ENCODE peak calls at places on chromosomes 13 and 19, in six cellular contexts. H is heart right ventricle; P is mucosa of descending colon; L is CD4-positive, alpha-beta T cell; E is heart left ventricle; A is effector memory CD4-positive, alpha-beta T cell. C is an unnamed sample.
A peak's percentile ranks its signal among the peaks of the same experiment; 100 is the strongest.

GRCh38 chr19:35779033-35779432 is 3.7 kb downstream of the ARHGAP33 start:
- DNase-seq in E (no peak), H (no peak), L (no peak), P (no peak), A (no peak), C (no peak)

GRCh38 chr19:10404888-10405808 is 1.8 kb upstream of the CDC37 start:
- DNase-seq in H (no peak), L (no peak), E (no peak), A (no peak), P (no peak), C (peak; percentile 37)

GRCh38 chr13:21826214-21827015 is 155.5 kb downstream of the FGF9 start:
- DNase-seq in P (no peak), H (no peak), E (no peak), A (no peak), L (no peak), C (no peak)

GRCh38 chr13:40812724-40813445 is 23.5 kb downstream of the SLC25A15 start:
- DNase-seq in E (no peak), A (no peak), P (no peak), H (no peak), L (no peak), C (no peak)

GRCh38 chr13:21668665-21669599 is 1.9 kb upstream of the FGF9 start:
- DNase-seq in E (peak; percentile 24), L (no peak), A (no peak), H (no peak), P (peak; percentile 70), C (no peak)

GRCh38 chr13:92196566-92197256 is 798.3 kb downstream of the GPC5 start:
- DNase-seq in H (no peak), A (no peak), L (no peak), P (no peak), E (no peak), C (no peak)

GRCh38 chr13:50123862-50124535 is 108.8 kb downstream of the KCNRG start:
- DNase-seq in E (peak; percentile 84), A (peak; percentile 74), L (peak; percentile 61), P (peak; percentile 84), H (peak; percentile 97), C (peak; percentile 73)

GRCh38 chr13:94058821-94059360 is 420.6 kb downstream of the DCT start:
- DNase-seq in A (no peak), P (no peak), H (no peak), L (no peak), E (no peak), C (no peak)

GRCh38 chr13:78401833-78402232 is 201.5 kb downstream of the POU4F1 start:
- DNase-seq in L (no peak), E (no peak), A (no peak), P (no peak), H (no peak), C (no peak)

GRCh38 chr13:83295684-83296083 is 586.6 kb downstream of the SLITRK1 start:
- DNase-seq in H (no peak), L (no peak), P (no peak), E (no peak), A (no peak), C (no peak)

GRCh38 chr19:5290336-5291262 is 50.0 kb downstream of the PTPRS start:
- DNase-seq in H (no peak), A (no peak), P (no peak), E (no peak), L (no peak), C (no peak)

GRCh38 chr19:2242811-2243210 is 6.2 kb downstream of the SF3A2 start:
- DNase-seq in A (no peak), P (no peak), L (no peak), H (no peak), E (no peak), C (no peak)

GRCh38 chr19:9354651-9355050 is 8.2 kb upstream of the ZNF177 start:
- DNase-seq in H (no peak), E (no peak), L (no peak), A (no peak), P (no peak), C (no peak)
- H3K9me3 ChIP-seq in H (peaks cover 100% of the 10 kb centered on the region), E (peaks cover 2% of the 10 kb centered on the region), L (peaks cover 87% of the 10 kb centered on the region), A (peaks cover 16% of the 10 kb centered on the region), P (peaks cover 100% of the 10 kb centered on the region), C (peaks cover 9% of the 10 kb centered on the region)

DNA sequence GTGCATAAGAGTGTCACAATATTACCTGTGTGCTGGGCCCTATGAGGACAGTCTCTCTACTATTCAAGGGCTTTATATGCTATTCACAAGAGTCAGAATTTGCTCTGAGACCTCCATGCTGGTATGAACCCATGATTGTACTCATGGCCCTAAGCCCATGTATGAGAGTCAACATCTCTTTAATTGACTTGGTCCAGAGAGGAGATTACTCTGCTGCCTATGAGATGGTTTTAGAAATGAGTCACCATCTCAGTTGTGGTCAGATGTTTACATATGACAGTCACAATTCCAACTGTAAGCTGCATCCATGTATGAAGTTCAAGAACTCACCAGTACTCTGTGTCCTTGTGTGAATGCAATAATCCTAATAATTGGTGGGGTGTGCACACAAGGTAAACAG is 19.9 kb upstream of the ZNF208 start:
- DNase-seq in A (no peak), H (no peak), L (no peak), P (no peak), E (no peak), C (no peak)
- H3K9me3 ChIP-seq in A (no peaks in the 10 kb centered on the region), H (peaks cover 26% of the 10 kb centered on the region), L (no peaks in the 10 kb centered on the region), P (peaks cover 50% of the 10 kb centered on the region), E (no peaks in the 10 kb centered on the region), C (no peaks in the 10 kb centered on the region)

GRCh38 chr19:58278156-58279041 is at the start of gene ZNF8:
- DNase-seq in A (peak; percentile 95), H (peak; percentile 98), L (peak; percentile 91), P (peak; percentile 98), E (peak; percentile 98), C (peak; percentile 90)

GRCh38 chr19:58275564-58275963 is 3.2 kb upstream of the ZNF8 start:
- DNase-seq in A (no peak), H (no peak), L (no peak), P (no peak), E (no peak), C (no peak)

GRCh38 chr19:58277748-58278147 is 1.0 kb upstream of the ZNF8 start:
- DNase-seq in E (no peak), A (no peak), L (no peak), H (no peak), P (no peak), C (no peak)

GRCh38 chr19:58277197-58277596 is 1.6 kb upstream of the ZNF8 start:
- DNase-seq in P (no peak), H (no peak), E (no peak), L (no peak), A (no peak), C (no peak)

GRCh38 chr19:58274771-58275199 is 4.0 kb upstream of the ZNF8 start:
- DNase-seq in P (no peak), L (no peak), A (no peak), H (no peak), E (no peak), C (no peak)
- H3K9me3 ChIP-seq in P (peaks cover 74% of the 10 kb centered on the region), L (peaks cover 53% of the 10 kb centered on the region), A (peaks cover 16% of the 10 kb centered on the region), H (peaks cover 78% of the 10 kb centered on the region), E (no peaks in the 10 kb centered on the region), C (peaks cover 7% of the 10 kb centered on the region)

GRCh38 chr13:111859361-111860105 is 207.4 kb upstream of the SOX1 start:
- DNase-seq in P (no peak), A (no peak), E (no peak), L (no peak), H (no peak), C (no peak)

GRCh38 chr13:111861766-111862366 is 205.1 kb upstream of the SOX1 start:
- DNase-seq in L (no peak), P (no peak), A (no peak), E (no peak), H (no peak), C (no peak)

GRCh38 chr13:111858571-111858970 is 208.4 kb upstream of the SOX1 start:
- DNase-seq in H (no peak), E (no peak), P (no peak), L (no peak), A (no peak), C (no peak)

GRCh38 chr13:111857846-111858560 is 208.9 kb upstream of the SOX1 start:
- DNase-seq in L (no peak), H (no peak), P (no peak), E (no peak), A (no peak), C (no peak)

DNA sequence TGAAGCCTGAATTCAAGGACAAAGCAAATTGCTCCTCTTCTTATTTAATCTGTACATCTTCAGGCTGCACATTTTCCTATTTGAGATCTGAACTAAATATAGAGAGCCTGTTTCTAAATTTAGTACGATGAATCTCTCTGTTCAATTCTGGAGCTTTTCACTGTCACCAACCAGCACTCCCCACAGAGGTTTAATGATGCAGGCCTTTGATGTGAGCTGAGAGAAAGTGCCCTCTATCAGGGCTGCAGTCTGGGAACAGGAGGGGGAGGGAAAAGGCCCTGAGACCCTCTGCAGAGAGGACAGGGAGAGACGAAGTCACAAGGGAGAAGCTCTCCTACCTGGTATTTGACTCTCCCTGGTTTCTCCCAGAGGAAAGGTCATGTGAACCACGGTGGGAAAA is 206.8 kb upstream of the SOX1 start:
- DNase-seq in E (no peak), L (no peak), P (no peak), A (no peak), H (no peak), C (no peak)
- H3K9me3 ChIP-seq in E (no peaks in the 10 kb centered on the region), L (no peaks in the 10 kb centered on the region), P (no peaks in the 10 kb centered on the region), A (no peaks in the 10 kb centered on the region), H (peaks cover 6% of the 10 kb centered on the region), C (no peaks in the 10 kb centered on the region)

DNA sequence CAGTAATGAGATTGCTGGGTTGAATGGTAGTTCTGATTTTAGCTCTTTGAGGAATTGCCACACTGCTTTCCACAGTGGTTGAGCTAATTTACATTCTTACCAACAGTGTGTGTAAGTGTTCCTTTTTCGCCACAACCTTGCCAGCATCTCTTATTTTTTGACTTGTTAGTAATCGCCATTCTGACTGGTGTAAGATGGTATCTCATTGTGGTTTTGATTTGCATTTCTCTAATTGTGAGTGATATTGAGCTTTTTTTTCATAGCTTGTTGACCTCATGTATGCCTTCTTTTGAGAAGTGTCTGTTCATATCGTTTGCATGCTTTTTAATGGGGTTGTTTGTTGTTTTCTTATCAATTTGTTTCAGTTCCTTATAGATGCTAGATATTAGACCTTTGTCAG is 245.0 kb downstream of the MTUS2 start:
- DNase-seq in A (no peak), H (no peak), L (no peak), E (no peak), P (no peak), C (no peak)
- H3K9me3 ChIP-seq in A (no peaks in the 10 kb centered on the region), H (peaks cover 8% of the 10 kb centered on the region), L (no peaks in the 10 kb centered on the region), E (no peaks in the 10 kb centered on the region), P (peaks cover 20% of the 10 kb centered on the region), C (no peaks in the 10 kb centered on the region)

DNA sequence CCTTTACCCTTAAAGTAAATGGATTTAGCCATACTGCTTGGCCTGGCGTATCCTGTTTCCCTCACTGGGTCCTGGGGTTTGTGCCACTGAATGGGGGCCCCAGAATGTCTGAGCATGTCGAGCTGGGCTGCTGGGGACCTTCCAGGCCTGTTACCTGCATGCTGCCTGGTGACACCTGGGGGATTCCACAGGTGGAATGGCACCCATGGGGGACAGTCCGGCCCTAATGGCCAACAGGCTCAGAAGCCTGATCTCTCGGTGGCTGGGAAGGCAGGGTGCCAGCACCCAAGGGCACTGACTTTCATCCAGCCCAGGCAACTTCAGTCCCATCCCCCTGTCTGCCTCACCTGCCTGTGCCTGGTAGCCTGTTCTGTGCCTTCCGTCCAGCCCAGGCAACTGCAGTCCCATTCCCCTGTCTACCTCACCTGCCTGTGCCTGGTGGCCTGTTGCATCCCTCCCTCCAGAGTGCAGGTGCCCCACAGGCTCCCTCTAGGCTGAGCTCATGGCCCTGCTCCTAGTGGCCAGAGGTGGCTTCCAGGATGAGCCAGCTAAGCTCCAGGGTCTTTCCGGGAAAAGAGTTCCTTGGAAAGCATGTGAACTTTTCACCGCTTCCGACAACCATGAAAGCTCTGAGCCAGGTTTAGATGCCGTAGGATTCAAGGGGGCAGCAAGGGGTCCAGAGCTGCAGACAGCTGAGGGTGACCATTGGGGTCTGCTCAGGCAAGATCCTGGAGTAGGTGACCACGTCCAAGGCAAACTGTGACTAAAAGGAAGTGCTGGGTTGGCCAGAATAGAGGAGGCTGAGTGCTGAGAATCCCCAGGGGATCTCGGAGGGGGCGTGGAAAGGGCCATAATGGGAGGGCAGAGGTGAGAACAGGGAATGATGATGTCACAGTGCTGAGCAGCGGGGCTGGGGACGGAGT is 30.3 kb upstream of the ZNF492 start:
- DNase-seq in A (no peak), P (no peak), L (no peak), H (no peak), E (no peak), C (no peak)
- H3K9me3 ChIP-seq in A (no peaks in the 10 kb centered on the region), P (peaks cover 52% of the 10 kb centered on the region), L (no peaks in the 10 kb centered on the region), H (peaks cover 22% of the 10 kb centered on the region), E (no peaks in the 10 kb centered on the region), C (no peaks in the 10 kb centered on the region)